ENCODE peak calls at places on chromosomes 5 and 9, in five cellular contexts. C is IMR-90, L is mesenchymal stem cell, Z is H1, X is neuronal stem cell. K is an unnamed sample.

GRCh38 chr5:172868924-172869565 is 35.0 kb downstream of the ERGIC1 start:
- DNase-seq in X (no peak), L (peak), Z (no peak), C (peak), K (no peak)

GRCh38 chr5:62691946-62692345 is 113.3 kb downstream of the LRRC70 start:
- DNase-seq in X (no peak), L (no peak), Z (no peak), C (no peak), K (no peak)

GRCh38 chr9:78405461-78405860 is 108.5 kb downstream of the PSAT1 start:
- DNase-seq in X (no peak), C (no peak), L (no peak), Z (no peak), K (no peak)

GRCh38 chr9:87157366-87158031 is 210.2 kb upstream of the GAS1 start:
- DNase-seq in L (no peak), C (no peak), X (no peak), Z (no peak), K (no peak)

GRCh38 chr9:69599232-69599971 is 72.8 kb downstream of the APBA1 start:
- DNase-seq in Z (no peak), X (no peak), L (no peak), C (no peak), K (no peak)

GRCh38 chr9:91558879-91559278 is 135.2 kb upstream of the NFIL3 start:
- DNase-seq in X (no peak), Z (no peak), L (no peak), C (no peak), K (no peak)

GRCh38 chr5:179585903-179586511 is 35.7 kb downstream of the RUFY1 start:
- DNase-seq in Z (no peak), X (peak), C (no peak), L (no peak), K (no peak)

GRCh38 chr5:157479166-157479565 is 19.2 kb downstream of the NIPAL4 start:
- DNase-seq in Z (no peak), X (no peak), L (no peak), C (peak), K (no peak)

GRCh38 chr5:145683426-145683825 is 151.7 kb downstream of the PRELID2 start:
- DNase-seq in L (no peak), X (no peak), C (no peak), Z (no peak), K (no peak)

GRCh38 chr5:145068696-145069095 is 766.4 kb downstream of the PRELID2 start:
- DNase-seq in Z (no peak), L (no peak), C (no peak), X (no peak), K (no peak)

GRCh38 chr5:37575541-37576489 is 196.7 kb downstream of the WDR70 start:
- DNase-seq in X (no peak), L (no peak), C (no peak), Z (no peak), K (no peak)

GRCh38 chr5:59565551-59565950 is 328.0 kb downstream of the PDE4D start:
- DNase-seq in X (no peak), L (no peak), C (no peak), Z (no peak), K (no peak)
- H3K18ac ChIP-seq in X (peak), L (no peak), C (no peak), Z (no peak), K (no peak)

GRCh38 chr5:11329676-11330075 is 568.6 kb upstream of the DAP start:
- DNase-seq in Z (no peak), X (no peak), C (no peak), L (no peak), K (no peak)

GRCh38 chr5:11322133-11322532 is 561.1 kb upstream of the DAP start:
- DNase-seq in X (no peak), C (no peak), Z (no peak), L (peak), K (no peak)

GRCh38 chr5:11319851-11320580 is 559.0 kb upstream of the DAP start:
- DNase-seq in X (no peak), L (peak), C (peak), Z (no peak), K (no peak)

DNA sequence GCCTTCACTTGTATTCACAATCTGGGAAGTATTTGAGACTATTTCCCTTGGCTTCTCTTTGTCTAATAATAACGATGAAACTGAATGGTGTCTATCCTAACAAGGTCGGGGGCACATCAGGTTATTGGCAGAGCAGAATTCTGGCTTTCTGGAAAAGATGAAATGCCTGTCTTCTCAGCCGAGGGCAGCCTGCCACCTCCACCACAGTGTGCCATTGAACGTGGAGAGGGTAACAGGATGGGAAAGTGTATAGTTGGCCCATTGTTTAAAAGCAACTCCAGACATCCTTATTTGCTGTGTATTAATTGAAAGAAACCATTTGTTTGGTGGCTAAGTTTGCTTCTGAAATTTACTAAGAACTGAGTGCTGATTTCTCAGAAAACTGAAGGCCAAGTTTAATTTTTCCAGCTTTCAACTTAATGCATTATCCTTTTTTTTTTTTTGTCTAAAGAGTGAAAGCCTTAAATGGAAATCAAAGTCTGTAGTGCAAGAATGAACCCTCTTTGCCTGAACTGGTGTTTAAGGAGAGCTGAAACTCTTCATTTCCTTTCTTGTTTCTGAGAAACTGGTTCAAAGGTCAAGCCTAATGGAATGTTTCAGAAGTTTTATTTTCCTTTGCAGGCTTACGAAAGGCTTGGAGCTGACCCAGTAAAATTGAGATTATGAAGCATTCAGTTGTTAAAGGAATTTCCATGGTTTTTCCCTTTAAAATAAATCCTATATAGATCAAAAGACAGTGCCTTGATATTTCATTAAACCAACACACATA is 563.7 kb upstream of the DAP start:
- DNase-seq in C (no peak), L (peak), X (no peak), Z (no peak), K (no peak)
- H4K91ac ChIP-seq in C (no peak), L (no peak), X (no peak), Z (no peak), K (no peak)

DNA sequence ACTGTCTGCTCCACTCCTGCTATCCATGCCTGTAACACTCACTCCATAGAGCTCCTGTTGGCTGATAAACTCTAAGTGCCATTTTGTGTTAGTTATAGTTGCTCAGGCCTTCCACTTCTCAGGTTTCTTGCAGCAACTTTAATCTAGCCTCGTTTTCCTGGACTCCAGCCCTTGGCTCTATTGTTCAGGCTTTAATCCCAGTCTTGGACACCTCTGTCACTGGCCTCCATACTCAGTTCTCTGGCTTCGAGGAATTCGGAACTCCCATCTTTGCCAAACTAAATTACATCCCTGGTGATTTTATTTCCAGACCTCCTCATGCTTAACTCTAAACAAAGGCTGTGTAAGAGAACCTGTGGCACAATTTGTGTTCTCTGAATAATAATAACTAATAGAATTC is 39.8 kb downstream of the EMB start:
- DNase-seq in L (no peak), X (no peak), C (no peak), Z (no peak), K (no peak)
- H2BK15ac ChIP-seq in L (no peak), X (no peak), C (no peak), Z (no peak), K (no peak)

DNA sequence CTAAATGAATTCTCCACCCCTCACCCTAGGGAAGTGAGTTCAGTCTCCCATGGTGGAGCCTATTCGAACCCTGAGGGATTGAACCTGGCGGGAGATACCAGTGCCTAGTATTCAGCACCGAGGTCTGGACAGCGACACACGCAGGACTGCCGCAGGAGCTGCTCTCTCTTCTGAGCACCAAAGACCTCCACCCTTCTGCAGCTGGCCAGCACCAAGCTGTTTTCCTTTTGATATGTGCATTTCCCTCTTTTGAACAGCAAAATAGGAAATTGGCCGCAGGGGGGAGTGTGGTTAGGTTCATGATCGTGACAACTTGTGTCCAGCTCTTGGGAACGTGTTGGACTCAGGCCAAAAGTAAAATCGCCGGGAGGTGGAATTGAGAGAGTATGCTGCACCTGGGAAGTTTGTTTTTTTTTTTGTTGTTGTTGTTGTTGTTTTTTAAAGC is 1.2 kb upstream of the PCSK1 start:
- DNase-seq in L (peak), X (peak), C (peak), Z (peak), K (peak)
- H3K18ac ChIP-seq in L (no peak), X (no peak), C (no peak), Z (no peak), K (no peak)

DNA sequence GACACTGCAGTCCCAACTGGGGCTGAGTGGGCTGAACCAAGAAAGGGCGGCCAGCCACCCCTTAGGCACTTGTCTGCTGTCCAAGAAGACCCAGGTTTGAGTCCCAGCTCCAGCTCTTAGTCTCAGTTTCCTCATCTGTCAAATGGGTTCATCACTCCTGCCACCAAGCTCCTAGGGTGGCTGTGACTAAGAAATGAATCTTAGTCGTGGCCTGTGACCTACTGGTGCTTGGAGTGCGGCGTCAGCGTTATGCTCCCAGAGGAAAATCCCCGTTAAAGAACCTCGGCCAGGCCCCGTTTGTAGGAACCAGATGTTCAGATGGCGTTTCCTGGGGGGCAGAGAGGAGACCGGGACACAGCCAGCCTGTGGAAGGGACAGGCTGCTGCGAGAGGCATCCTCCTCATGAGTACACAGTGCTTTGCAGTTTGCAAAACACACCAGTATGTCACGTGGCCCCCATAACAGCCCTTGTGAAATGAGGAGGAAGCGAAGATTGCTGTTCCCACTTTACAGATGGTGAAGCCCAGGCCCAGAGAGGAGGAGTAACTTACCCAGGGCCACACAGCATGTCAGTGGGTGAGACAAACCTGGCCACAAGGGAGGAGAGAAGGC is 3.3 kb downstream of the FIBCD1 start:
- DNase-seq in C (peak), Z (no peak), L (peak), X (no peak), K (no peak)
- H4K91ac ChIP-seq in C (peak), Z (peak), L (no peak), X (no peak), K (no peak)

DNA sequence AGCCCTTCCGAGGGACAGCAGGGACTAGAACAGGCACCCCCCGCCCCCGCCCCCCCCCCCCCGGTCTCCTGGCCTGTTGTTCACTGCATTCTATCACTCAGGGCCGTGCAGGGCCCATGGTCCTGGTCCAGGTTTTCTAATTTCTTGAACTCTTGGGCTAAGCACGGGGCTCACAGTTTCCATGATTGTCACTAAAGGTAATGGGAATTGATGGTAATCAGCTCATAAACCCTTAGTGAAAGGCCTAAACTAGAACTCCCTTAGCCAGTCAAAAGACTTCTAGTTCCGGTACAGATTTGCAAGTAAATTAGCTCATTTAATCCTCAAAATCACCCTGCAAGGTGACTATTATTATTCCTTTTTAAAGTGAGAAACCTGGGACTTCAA is 14.7 kb upstream of the PWWP2A start:
- DNase-seq in Z (no peak), X (no peak), L (no peak), C (no peak), K (no peak)
- H2BK15ac ChIP-seq in Z (no peak), X (no peak), L (no peak), C (no peak), K (no peak)